ENCODE peak calls at places on chromosomes 5 and 9, in four cellular contexts. J, C, G and I are unnamed samples.

GRCh38 chr5:120344181-120344580 is 119.9 kb upstream of the PRR16 start:
- DNase-seq in J (no peak), C (no peak), G (no peak), I (no peak)

GRCh38 chr5:144467795-144468194 is 297.1 kb downstream of the KCTD16 start:
- DNase-seq in J (no peak), C (peak; percentile 8), G (peak; percentile 40), I (peak; percentile 1)

GRCh38 chr9:81902191-81902590 is 26.0 kb upstream of the SPATA31D4 start:
- DNase-seq in J (no peak), C (no peak), G (no peak), I (no peak)

GRCh38 chr9:16828335-16829281 is 41.9 kb downstream of the BNC2 start:
- DNase-seq in J (no peak), C (no peak), G (peak; percentile 28), I (no peak)

GRCh38 chr9:98929096-98929495 is 14.6 kb upstream of the COL15A1 start:
- DNase-seq in J (no peak), C (no peak), G (no peak), I (no peak)

GRCh38 chr5:143244990-143245389 is 158.5 kb downstream of the NR3C1 start:
- DNase-seq in J (no peak), C (no peak), G (no peak), I (no peak)

GRCh38 chr9:130143279-130143893 is 28.8 kb upstream of the NCS1 start:
- DNase-seq in J (no peak), C (no peak), G (no peak), I (no peak)

GRCh38 chr5:127812570-127812969 is 109.4 kb downstream of the CCDC192 start:
- DNase-seq in J (no peak), C (no peak), G (peak; percentile 11), I (no peak)

GRCh38 chr5:84016090-84016489 is 295.4 kb upstream of the HAPLN1 start:
- DNase-seq in J (no peak), C (no peak), G (peak; percentile 22), I (no peak)

GRCh38 chr9:13113201-13113600 is 166.3 kb downstream of the MPDZ start:
- DNase-seq in J (no peak), C (no peak), G (no peak), I (no peak)

GRCh38 chr9:84163227-84163626 is 177.3 kb downstream of the SLC28A3 start:
- DNase-seq in J (no peak), C (no peak), G (no peak), I (no peak)

GRCh38 chr9:134970719-134971118 is 53.0 kb upstream of the FCN1 start:
- DNase-seq in J (peak; percentile 25), C (no peak), G (no peak), I (no peak)

GRCh38 chr5:73230264-73231244 is 57.6 kb downstream of the TMEM174 start:
- DNase-seq in J (no peak), C (no peak), G (no peak), I (no peak)

GRCh38 chr5:172768098-172768572 is 2.9 kb downstream of the DUSP1 start:
- DNase-seq in J (no peak), C (no peak), G (peak; percentile 29), I (no peak)

GRCh38 chr5:172766287-172767104 is 4.5 kb downstream of the DUSP1 start:
- DNase-seq in J (no peak), C (no peak), G (peak; percentile 94), I (no peak)

GRCh38 chr5:172764861-172765765 is 5.9 kb downstream of the DUSP1 start:
- DNase-seq in J (peak; percentile 98), C (peak; percentile 98), G (peak; percentile 99), I (peak; percentile 90)

GRCh38 chr5:172763120-172763464 is 7.9 kb downstream of the DUSP1 start:
- DNase-seq in J (peak; percentile 74), C (no peak), G (no peak), I (no peak)

GRCh38 chr5:172765766-172766286 is 5.2 kb downstream of the DUSP1 start:
- DNase-seq in J (no peak), C (no peak), G (no peak), I (no peak)
- H3K27ac ChIP-seq in J (peak overlapping the region; percentile 100), C (peak overlapping the region; percentile 54), G (peak overlapping the region; percentile 92), I (no peak overlapping the region)

DNA sequence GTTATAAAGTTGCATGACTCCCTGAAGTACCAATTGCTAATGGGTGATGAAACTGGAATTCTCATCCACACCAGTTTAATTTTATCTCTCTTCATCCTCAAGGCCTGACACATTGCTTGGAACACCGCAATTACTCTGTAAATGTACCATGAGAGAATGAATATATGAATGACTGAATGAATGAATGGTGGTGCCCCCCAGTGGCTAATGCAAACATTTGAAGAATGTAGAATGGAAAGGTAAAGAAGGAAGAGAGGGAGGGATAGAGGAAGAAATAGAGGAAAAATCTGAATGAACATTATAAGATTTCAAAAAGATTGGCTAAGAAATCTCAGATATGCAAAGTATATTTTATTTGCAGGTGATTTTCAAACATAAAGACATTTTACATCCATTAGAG is 13.1 kb downstream of the PAPPA start:
- DNase-seq in J (no peak), C (no peak), G (no peak), I (no peak)
- TF ChIP-seq CTCF in J (no peak), C (peak; percentile 21), G (no peak), I (no peak)

GRCh38 chr5:54900906-54901725 is 84.3 kb downstream of the ESM1 start:
- DNase-seq in J (no peak), C (no peak), G (no peak), I (peak; percentile 16)
- TF ChIP-seq POLR2AphosphoS5 in J (no peak), C (no peak), G (no peak), I (no peak)

GRCh38 chr9:136532799-136533774 is 12.8 kb downstream of the NOTCH1 start:
- DNase-seq in J (peak; percentile 88), C (no peak), G (no peak), I (peak; percentile 75)
- H3K27ac ChIP-seq in J (peak overlapping the region; percentile 90), C (no peak overlapping the region), G (no peak overlapping the region), I (peak overlapping the region; percentile 70)